ENCODE peak calls at places on chromosomes 4 and X, in seven cellular contexts. One of them, this sample, is unnamed.

GRCh38 chrX:2928583-2929434 is at the start of gene ARSD:
- DNase-seq in transverse colon: peak; percentile 94
- DNase-seq in A549: peak; percentile 73
- DNase-seq in ovary: peak; percentile 95
- DNase-seq in HepG2: peak; percentile 74
- DNase-seq in tibial nerve: peak; percentile 77
- DNase-seq in SK-N-SH: peak; percentile 86
- DNase-seq in this sample: peak; percentile 96

GRCh38 chr4:54433686-54434085 is 204.6 kb downstream of the PDGFRA start:
- DNase-seq in HepG2: no peak
- DNase-seq in SK-N-SH: no peak
- DNase-seq in tibial nerve: no peak
- DNase-seq in ovary: no peak
- DNase-seq in A549: no peak
- DNase-seq in transverse colon: no peak
- DNase-seq in this sample: no peak

GRCh38 chrX:106177106-106177981 is 9.2 kb downstream of the PWWP3B start:
- DNase-seq in A549: no peak
- DNase-seq in transverse colon: no peak
- DNase-seq in SK-N-SH: no peak
- DNase-seq in ovary: peak; percentile 77
- DNase-seq in tibial nerve: peak; percentile 8
- DNase-seq in HepG2: no peak
- DNase-seq in this sample: no peak

GRCh38 chr4:30511751-30512150 is 208.4 kb upstream of the PCDH7 start:
- DNase-seq in ovary: no peak
- DNase-seq in HepG2: no peak
- DNase-seq in A549: no peak
- DNase-seq in tibial nerve: no peak
- DNase-seq in SK-N-SH: no peak
- DNase-seq in transverse colon: no peak
- DNase-seq in this sample: no peak

GRCh38 chrX:109533005-109533404 is 3.6 kb upstream of the NXT2 start:
- DNase-seq in transverse colon: no peak
- DNase-seq in tibial nerve: no peak
- DNase-seq in A549: no peak
- DNase-seq in HepG2: no peak
- DNase-seq in SK-N-SH: no peak
- DNase-seq in ovary: no peak
- DNase-seq in this sample: no peak

GRCh38 chr4:25107827-25108516 is 52.3 kb downstream of the SEPSECS start:
- DNase-seq in ovary: no peak
- DNase-seq in transverse colon: peak; percentile 21
- DNase-seq in tibial nerve: no peak
- DNase-seq in A549: no peak
- DNase-seq in SK-N-SH: no peak
- DNase-seq in HepG2: peak; percentile 13
- DNase-seq in this sample: no peak

GRCh38 chr4:183618681-183619080 is 40.3 kb downstream of the RWDD4 start:
- DNase-seq in tibial nerve: no peak
- DNase-seq in ovary: no peak
- DNase-seq in transverse colon: no peak
- DNase-seq in HepG2: peak; percentile 88
- DNase-seq in SK-N-SH: no peak
- DNase-seq in A549: no peak
- DNase-seq in this sample: no peak

GRCh38 chr4:37803348-37803973 is 23.0 kb upstream of the PGM2 start:
- DNase-seq in SK-N-SH: peak; percentile 25
- DNase-seq in A549: no peak
- DNase-seq in HepG2: peak; percentile 57
- DNase-seq in ovary: no peak
- DNase-seq in transverse colon: no peak
- DNase-seq in tibial nerve: peak; percentile 34
- DNase-seq in this sample: no peak

GRCh38 chr4:15253346-15253745 is 174.5 kb upstream of the C1QTNF7 start:
- DNase-seq in HepG2: no peak
- DNase-seq in A549: no peak
- DNase-seq in ovary: no peak
- DNase-seq in SK-N-SH: no peak
- DNase-seq in transverse colon: no peak
- DNase-seq in tibial nerve: no peak
- DNase-seq in this sample: no peak

GRCh38 chr4:158209825-158210807 is at the start of gene TMEM144:
- DNase-seq in transverse colon: peak; percentile 92
- DNase-seq in tibial nerve: peak; percentile 82
- DNase-seq in SK-N-SH: no peak
- DNase-seq in ovary: peak; percentile 91
- DNase-seq in A549: peak; percentile 73
- DNase-seq in HepG2: peak; percentile 79
- DNase-seq in this sample: peak; percentile 96

GRCh38 chr4:23366207-23366906 is 523.5 kb downstream of the PPARGC1A start:
- DNase-seq in transverse colon: no peak
- DNase-seq in A549: no peak
- DNase-seq in tibial nerve: no peak
- DNase-seq in HepG2: no peak
- DNase-seq in ovary: no peak
- DNase-seq in SK-N-SH: no peak
- DNase-seq in this sample: no peak

GRCh38 chrX:72609313-72609712 is 36.7 kb upstream of the HDAC8 start:
- DNase-seq in SK-N-SH: no peak
- DNase-seq in HepG2: peak; percentile 0
- DNase-seq in A549: peak; percentile 13
- DNase-seq in transverse colon: no peak
- DNase-seq in ovary: no peak
- DNase-seq in tibial nerve: no peak
- DNase-seq in this sample: no peak

GRCh38 chr4:27087306-27088045 is 226.8 kb downstream of the STIM2 start:
- DNase-seq in A549: no peak
- DNase-seq in transverse colon: no peak
- DNase-seq in HepG2: no peak
- DNase-seq in SK-N-SH: no peak
- DNase-seq in ovary: no peak
- DNase-seq in tibial nerve: no peak
- DNase-seq in this sample: no peak

GRCh38 chr4:110183058-110183457 is 15.4 kb downstream of the ELOVL6 start:
- DNase-seq in A549: no peak
- DNase-seq in SK-N-SH: no peak
- DNase-seq in HepG2: no peak
- DNase-seq in tibial nerve: no peak
- DNase-seq in transverse colon: no peak
- DNase-seq in ovary: no peak
- DNase-seq in this sample: no peak

GRCh38 chr4:182189107-182189878 is 53.9 kb upstream of the TENM3 start:
- DNase-seq in tibial nerve: no peak
- DNase-seq in transverse colon: no peak
- DNase-seq in SK-N-SH: no peak
- DNase-seq in HepG2: no peak
- DNase-seq in ovary: no peak
- DNase-seq in A549: no peak
- DNase-seq in this sample: no peak

GRCh38 chrX:10902001-10902400 is 209.1 kb upstream of the HCCS start:
- DNase-seq in tibial nerve: no peak
- DNase-seq in HepG2: peak; percentile 55
- DNase-seq in ovary: no peak
- DNase-seq in SK-N-SH: no peak
- DNase-seq in transverse colon: no peak
- DNase-seq in A549: no peak
- DNase-seq in this sample: no peak

GRCh38 chr4:75708218-75708691 is 16.1 kb upstream of the USO1 start:
- DNase-seq in ovary: no peak
- DNase-seq in transverse colon: peak; percentile 50
- DNase-seq in tibial nerve: no peak
- DNase-seq in SK-N-SH: no peak
- DNase-seq in A549: no peak
- DNase-seq in HepG2: peak; percentile 43
- DNase-seq in this sample: no peak

GRCh38 chrX:21666679-21667078 is 8.5 kb upstream of the KLHL34 start:
- DNase-seq in HepG2: no peak
- DNase-seq in tibial nerve: no peak
- DNase-seq in ovary: no peak
- DNase-seq in transverse colon: no peak
- DNase-seq in SK-N-SH: no peak
- DNase-seq in A549: no peak
- DNase-seq in this sample: no peak

GRCh38 chrX:128439159-128439558 is 387.0 kb upstream of the ACTRT1 start:
- DNase-seq in SK-N-SH: no peak
- DNase-seq in HepG2: peak; percentile 0
- DNase-seq in ovary: no peak
- DNase-seq in transverse colon: no peak
- DNase-seq in tibial nerve: no peak
- DNase-seq in A549: no peak
- DNase-seq in this sample: no peak
- H3K4me1 ChIP-seq in SK-N-SH: no peaks in the 10 kb centered on the region
- H3K4me1 ChIP-seq in HepG2: peaks cover 8% of the 10 kb centered on the region
- H3K4me1 ChIP-seq in ovary: no peaks in the 10 kb centered on the region
- H3K4me1 ChIP-seq in transverse colon: no peaks in the 10 kb centered on the region
- H3K4me1 ChIP-seq in tibial nerve: no peaks in the 10 kb centered on the region
- H3K4me1 ChIP-seq in A549: no peaks in the 10 kb centered on the region
- H3K4me1 ChIP-seq in this sample: no peaks in the 10 kb centered on the region

GRCh38 chrX:115892056-115892708 is 278.4 kb upstream of the AGTR2 start:
- DNase-seq in HepG2: peak; percentile 24
- DNase-seq in A549: no peak
- DNase-seq in tibial nerve: no peak
- DNase-seq in ovary: no peak
- DNase-seq in SK-N-SH: no peak
- DNase-seq in transverse colon: peak; percentile 55
- DNase-seq in this sample: no peak

GRCh38 chrX:115895678-115896329 is 274.7 kb upstream of the AGTR2 start:
- DNase-seq in transverse colon: no peak
- DNase-seq in A549: no peak
- DNase-seq in ovary: no peak
- DNase-seq in SK-N-SH: no peak
- DNase-seq in tibial nerve: no peak
- DNase-seq in HepG2: peak; percentile 3
- DNase-seq in this sample: no peak

GRCh38 chrX:115894087-115894486 is 276.5 kb upstream of the AGTR2 start:
- DNase-seq in A549: no peak
- DNase-seq in tibial nerve: no peak
- DNase-seq in HepG2: peak; percentile 63
- DNase-seq in ovary: peak; percentile 28
- DNase-seq in SK-N-SH: peak; percentile 62
- DNase-seq in transverse colon: peak; percentile 31
- DNase-seq in this sample: no peak

GRCh38 chrX:115896362-115896761 is 274.2 kb upstream of the AGTR2 start:
- DNase-seq in HepG2: no peak
- DNase-seq in A549: no peak
- DNase-seq in SK-N-SH: no peak
- DNase-seq in transverse colon: no peak
- DNase-seq in ovary: no peak
- DNase-seq in tibial nerve: no peak
- DNase-seq in this sample: no peak

GRCh38 chrX:115892787-115893671 is 277.5 kb upstream of the AGTR2 start:
- DNase-seq in SK-N-SH: peak; percentile 70
- DNase-seq in tibial nerve: no peak
- DNase-seq in A549: no peak
- DNase-seq in HepG2: peak; percentile 73
- DNase-seq in transverse colon: peak; percentile 81
- DNase-seq in ovary: peak; percentile 68
- DNase-seq in this sample: peak; percentile 80
- TF ChIP-seq EP300 in SK-N-SH: no peak
- TF ChIP-seq EP300 in tibial nerve: no peak
- TF ChIP-seq EP300 in A549: no peak
- TF ChIP-seq EP300 in HepG2: no peak
- TF ChIP-seq EP300 in transverse colon: no peak
- TF ChIP-seq EP300 in ovary: no peak
- TF ChIP-seq EP300 in this sample: no peak

GRCh38 chr4:142376204-142376603 is 469.9 kb downstream of the INPP4B start:
- DNase-seq in A549: no peak
- DNase-seq in transverse colon: no peak
- DNase-seq in tibial nerve: no peak
- DNase-seq in ovary: no peak
- DNase-seq in SK-N-SH: no peak
- DNase-seq in HepG2: no peak
- DNase-seq in this sample: no peak
- H3K4me1 ChIP-seq in A549: peaks cover 36% of the 10 kb centered on the region
- H3K4me1 ChIP-seq in transverse colon: peaks cover 6% of the 10 kb centered on the region
- H3K4me1 ChIP-seq in tibial nerve: peaks cover 12% of the 10 kb centered on the region
- H3K4me1 ChIP-seq in ovary: peaks cover 4% of the 10 kb centered on the region
- H3K4me1 ChIP-seq in SK-N-SH: peaks cover 2% of the 10 kb centered on the region
- H3K4me1 ChIP-seq in HepG2: no peaks in the 10 kb centered on the region
- H3K4me1 ChIP-seq in this sample: peaks cover 31% of the 10 kb centered on the region

DNA sequence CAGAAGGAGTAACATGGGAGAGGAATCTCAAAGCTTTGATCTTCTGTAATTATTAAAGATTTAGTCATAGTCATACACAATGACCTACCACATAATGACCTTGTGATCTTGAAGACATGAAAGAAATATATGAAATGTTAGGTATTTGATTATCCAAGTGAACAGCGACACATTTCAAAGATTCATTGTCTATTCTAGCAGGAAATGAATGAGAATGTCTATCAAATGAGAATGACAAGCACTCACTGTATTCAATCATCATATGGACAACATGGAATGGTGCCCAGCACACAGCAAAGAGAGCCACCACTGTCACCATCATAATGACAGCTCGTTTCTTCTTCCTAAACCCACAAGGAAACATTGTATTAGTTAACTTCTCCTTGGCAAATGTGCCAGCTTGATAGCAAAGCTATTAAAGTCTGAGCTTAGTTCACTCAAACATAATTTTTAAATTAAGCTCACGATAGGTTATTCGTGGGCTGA is 50.6 kb downstream of the QRFPR start:
- DNase-seq in transverse colon: no peak
- DNase-seq in SK-N-SH: no peak
- DNase-seq in tibial nerve: no peak
- DNase-seq in HepG2: no peak
- DNase-seq in ovary: no peak
- DNase-seq in A549: no peak
- DNase-seq in this sample: no peak
- TF ChIP-seq EP300 in transverse colon: no peak
- TF ChIP-seq EP300 in SK-N-SH: no peak
- TF ChIP-seq EP300 in tibial nerve: no peak
- TF ChIP-seq EP300 in HepG2: no peak
- TF ChIP-seq EP300 in ovary: no peak
- TF ChIP-seq EP300 in A549: no peak
- TF ChIP-seq EP300 in this sample: no peak